ENCODE peak calls at places on chromosomes 6 and 20, in five cellular contexts. C, B, J, V and L are unnamed samples.

GRCh38 chr6:29925341-29926080 is 16.8 kb upstream of the HLA-A start:
- DNase-seq in C (no peak), B (no peak), J (no peak), V (no peak), L (no peak)

GRCh38 chr6:151961809-151962208 is 154.3 kb downstream of the ESR1 start:
- DNase-seq in C (no peak), B (no peak), J (no peak), V (no peak), L (no peak)

GRCh38 chr6:34350100-34350936 is 42.2 kb downstream of the NUDT3 start:
- DNase-seq in C (no peak), B (no peak), J (no peak), V (no peak), L (no peak)

GRCh38 chr20:38805958-38806854 is 709 bp downstream of the PPP1R16B start:
- DNase-seq in C (peak), B (peak), J (no peak), V (peak), L (peak)

GRCh38 chr6:74871757-74872156 is 334.1 kb downstream of the COL12A1 start:
- DNase-seq in C (no peak), B (no peak), J (peak), V (no peak), L (no peak)

GRCh38 chr6:170552765-170553685 is at the start of gene PSMB1:
- DNase-seq in C (peak), B (peak), J (peak), V (peak), L (peak)

GRCh38 chr6:16947461-16948159 is 154.2 kb upstream of the STMND1 start:
- DNase-seq in C (no peak), B (no peak), J (peak), V (no peak), L (peak)

GRCh38 chr6:131844243-131844841 is 36.5 kb downstream of the ENPP1 start:
- DNase-seq in C (no peak), B (no peak), J (no peak), V (no peak), L (no peak)

GRCh38 chr6:1231941-1232340 is 80.0 kb upstream of the FOXQ1 start:
- DNase-seq in C (no peak), B (no peak), J (no peak), V (no peak), L (no peak)

GRCh38 chr6:167776906-167777645 is 49.6 kb upstream of the AFDN start:
- DNase-seq in C (no peak), B (no peak), J (no peak), V (no peak), L (no peak)

GRCh38 chr6:112113371-112113770 is 26.0 kb downstream of the FAM229B start:
- DNase-seq in C (no peak), B (no peak), J (no peak), V (no peak), L (no peak)

GRCh38 chr6:119610265-119610664 is 260.7 kb upstream of the MAN1A1 start:
- DNase-seq in C (no peak), B (no peak), J (no peak), V (no peak), L (no peak)

GRCh38 chr6:2522521-2522920 is 228.2 kb downstream of the MYLK4 start:
- DNase-seq in C (no peak), B (no peak), J (peak), V (no peak), L (no peak)

GRCh38 chr6:118705799-118706481 is 54.5 kb upstream of the CEP85L start:
- DNase-seq in C (no peak), B (no peak), J (peak), V (no peak), L (no peak)

GRCh38 chr20:56689318-56689717 is 60.2 kb downstream of the TFAP2C start:
- DNase-seq in C (no peak), B (no peak), J (peak), V (no peak), L (no peak)

GRCh38 chr6:52499026-52499425 is 77.8 kb downstream of the TRAM2 start:
- DNase-seq in C (no peak), B (no peak), J (peak), V (no peak), L (no peak)

GRCh38 chr6:81769834-81770233 is 17.4 kb upstream of the TENT5A start:
- DNase-seq in C (no peak), B (no peak), J (no peak), V (no peak), L (no peak)

GRCh38 chr20:13430346-13431002 is 208.3 kb downstream of the TASP1 start:
- DNase-seq in C (no peak), B (no peak), J (peak), V (no peak), L (no peak)

GRCh38 chr6:82057846-82058554 is 189.5 kb downstream of the IBTK start:
- DNase-seq in C (no peak), B (no peak), J (no peak), V (no peak), L (no peak)

GRCh38 chr6:108968746-108969316 is 120.6 kb downstream of the ARMC2 start:
- DNase-seq in C (no peak), B (no peak), J (no peak), V (no peak), L (no peak)

GRCh38 chr6:2594868-2595267 is 155.9 kb downstream of the MYLK4 start:
- DNase-seq in C (no peak), B (no peak), J (no peak), V (no peak), L (no peak)

GRCh38 chr6:15254074-15254975 is 8.5 kb downstream of the JARID2 start:
- DNase-seq in C (no peak), B (no peak), J (no peak), V (no peak), L (no peak)

GRCh38 chr20:3313681-3314080 is 74.7 kb upstream of the SLC4A11 start:
- DNase-seq in C (no peak), B (no peak), J (no peak), V (no peak), L (no peak)